ENCODE peak calls at places on chromosomes 13 and 19, in seven cellular contexts. I is tibial artery, G is glutamatergic neuron, S is EL, F is HTR-8/SVneo, K is left lobe of liver, Q is ELR. N is an unnamed sample.

GRCh38 chr13:95404141-95404882 is 103.1 kb upstream of the ABCC4 start:
- DNase-seq in I (peak), G (peak), S (peak), F (peak), K (peak), Q (peak), N (peak)

GRCh38 chr19:55619264-55619663 is 5.1 kb downstream of the ZNF784 start:
- DNase-seq in I (no peak), G (no peak), S (no peak), F (no peak), K (no peak), Q (no peak), N (no peak)

GRCh38 chr19:35117791-35118190 is 2.2 kb downstream of the FXYD3 start:
- DNase-seq in I (no peak), G (no peak), S (no peak), F (no peak), K (no peak), Q (no peak), N (no peak)

GRCh38 chr13:35472308-35473008 is 4.0 kb downstream of the MAB21L1 start:
- DNase-seq in I (no peak), G (peak), S (peak), F (no peak), K (no peak), Q (peak), N (no peak)

GRCh38 chr13:75550159-75550567 is 572 bp downstream of the UCHL3 start:
- DNase-seq in I (no peak), G (no peak), S (peak), F (peak), K (no peak), Q (peak), N (peak)

GRCh38 chr13:78131811-78132210 is 213.2 kb upstream of the EDNRB start:
- DNase-seq in I (no peak), G (no peak), S (no peak), F (no peak), K (no peak), Q (peak), N (no peak)

GRCh38 chr13:39810091-39810877 is 154.8 kb downstream of the COG6 start:
- DNase-seq in I (no peak), G (no peak), S (peak), F (no peak), K (no peak), Q (peak), N (peak)

GRCh38 chr13:68759617-68760016 is 1348.0 kb upstream of the ATXN8OS start:
- DNase-seq in I (no peak), G (no peak), S (no peak), F (no peak), K (no peak), Q (no peak), N (no peak)

GRCh38 chr19:54388001-54388802 is 23.5 kb upstream of the LAIR1 start:
- DNase-seq in I (peak), G (no peak), S (peak), F (no peak), K (no peak), Q (peak), N (no peak)

GRCh38 chr13:56700324-56700723 is 440.4 kb upstream of the PRR20A start:
- DNase-seq in I (no peak), G (no peak), S (no peak), F (no peak), K (no peak), Q (no peak), N (no peak)

N was measured in RPMI7951.